ENCODE peak calls at places on chromosome 17, in seven cellular contexts. F is A549; X is right atrium auricular region; G is tibial artery; S is CD4-positive, alpha-beta T cell; M is left ventricle myocardium inferior; Z is IMR-90. W is an unnamed sample.
A peak's percentile ranks its signal among the peaks of the same experiment; 100 is the strongest.

GRCh38 chr17:80421381-80422090 is 6.6 kb downstream of the ENDOV start:
- DNase-seq in F (no peak), X (no peak), G (no peak), S (no peak), M (no peak), Z (no peak), W (no peak)

GRCh38 chr17:63950940-63951907 is 19.1 kb upstream of the CD79B start:
- DNase-seq in F (peak; percentile 59), X (no peak), G (no peak), S (peak; percentile 27), M (no peak), Z (no peak), W (no peak)

GRCh38 chr17:43360376-43360738 is 38.4 kb upstream of the ARL4D start:
- DNase-seq in F (peak; percentile 80), X (peak; percentile 82), G (peak; percentile 47), S (peak; percentile 40), M (no peak), Z (peak; percentile 97), W (peak; percentile 31)

GRCh38 chr17:48491527-48492273 is 39.1 kb downstream of the HOXB1 start:
- DNase-seq in F (no peak), X (no peak), G (no peak), S (no peak), M (no peak), Z (peak; percentile 48), W (no peak)

GRCh38 chr17:72117470-72117747 is 3.4 kb upstream of the SOX9 start:
- DNase-seq in F (no peak), X (no peak), G (no peak), S (no peak), M (no peak), Z (no peak), W (no peak)

GRCh38 chr17:36198831-36199465 is 2.4 kb upstream of the CCL3L1 start:
- DNase-seq in F (no peak), X (no peak), G (no peak), S (no peak), M (no peak), Z (no peak), W (no peak)

GRCh38 chr17:72952641-72953313 is 139.7 kb downstream of the SLC39A11 start:
- DNase-seq in F (no peak), X (no peak), G (no peak), S (no peak), M (no peak), Z (no peak), W (no peak)

GRCh38 chr17:19744492-19744891 is 3.6 kb downstream of the ALDH3A1 start:
- DNase-seq in F (no peak), X (no peak), G (no peak), S (no peak), M (no peak), Z (no peak), W (no peak)

GRCh38 chr17:11309850-11310249 is 68.8 kb downstream of the SHISA6 start:
- DNase-seq in F (no peak), X (no peak), G (no peak), S (no peak), M (no peak), Z (no peak), W (no peak)

GRCh38 chr17:46928472-46929261 is 5.7 kb downstream of the GOSR2 start:
- DNase-seq in F (no peak), X (no peak), G (no peak), S (no peak), M (no peak), Z (no peak), W (no peak)

GRCh38 chr17:16623282-16623681 is 30.4 kb downstream of the ZNF624 start:
- DNase-seq in F (no peak), X (no peak), G (no peak), S (no peak), M (no peak), Z (no peak), W (no peak)

GRCh38 chr17:16617481-16618060 is 36.1 kb downstream of the ZNF624 start:
- DNase-seq in F (no peak), X (no peak), G (no peak), S (no peak), M (no peak), Z (no peak), W (no peak)

DNA sequence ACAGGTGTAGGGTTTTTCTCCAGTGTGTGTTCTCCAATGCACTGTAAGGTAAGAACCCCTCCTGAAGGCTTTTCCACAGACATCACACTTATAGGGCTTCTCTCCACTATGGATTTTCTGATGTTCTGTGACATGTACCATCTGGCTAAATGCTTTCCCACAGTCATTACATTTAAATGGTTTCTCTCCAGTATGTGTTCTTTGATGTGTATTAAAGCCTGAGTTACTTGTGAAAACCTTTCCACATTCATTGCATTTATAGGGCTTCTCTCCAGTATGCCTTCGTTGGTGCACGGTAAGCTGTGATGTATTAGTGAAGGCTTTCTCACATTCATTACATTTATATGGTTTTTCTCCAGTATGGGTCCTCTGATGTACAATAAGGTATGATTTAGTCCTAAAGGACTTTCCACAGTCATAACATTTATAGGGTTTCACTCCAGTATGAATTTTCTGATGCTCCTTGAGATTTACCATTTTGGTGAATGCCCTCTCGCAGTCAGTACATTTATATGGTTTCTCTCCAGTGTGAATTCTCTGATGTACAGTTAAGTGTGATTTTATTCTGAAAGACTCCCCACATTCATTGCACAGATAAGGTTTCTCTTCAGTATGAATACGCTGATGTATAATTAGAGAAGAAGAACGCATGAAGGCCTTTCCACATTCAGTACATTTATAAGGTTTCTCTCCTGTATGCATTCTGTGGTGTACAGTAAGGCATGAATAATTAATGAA is 30.9 kb downstream of the ZNF624 start:
- DNase-seq in F (no peak), X (no peak), G (no peak), S (no peak), M (no peak), Z (no peak), W (no peak)
- H3K9me3 ChIP-seq in F (peaks cover 100% of the 10 kb centered on the region), X (peaks cover 19% of the 10 kb centered on the region), G (peaks cover 95% of the 10 kb centered on the region), S (peaks cover 88% of the 10 kb centered on the region), M (peaks cover 100% of the 10 kb centered on the region), Z (peaks cover 61% of the 10 kb centered on the region), W (peaks cover 43% of the 10 kb centered on the region)

DNA sequence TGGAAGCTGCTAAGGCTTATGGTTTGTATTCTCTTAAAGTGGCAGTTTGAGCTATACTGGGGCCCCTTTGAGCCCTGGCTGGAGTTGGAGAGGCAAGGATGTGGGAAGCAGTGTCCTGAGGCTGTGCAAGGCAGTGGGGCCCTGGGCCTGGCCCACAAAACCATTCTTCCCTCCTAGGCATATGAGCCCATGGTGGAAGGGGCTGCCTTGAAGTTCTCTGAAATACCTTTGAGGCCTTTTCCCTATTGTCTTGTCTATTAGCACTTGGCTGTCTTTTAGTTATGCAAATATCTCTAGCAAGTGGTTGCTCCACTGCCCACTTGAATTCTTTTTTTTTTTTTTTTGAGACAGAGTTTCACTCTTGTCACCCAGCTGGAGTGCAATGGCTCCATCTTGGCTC is 119.2 kb downstream of the PCTP start:
- DNase-seq in F (no peak), X (no peak), G (no peak), S (no peak), M (no peak), Z (no peak), W (no peak)
- H3K9me3 ChIP-seq in F (no peaks in the 10 kb centered on the region), X (no peaks in the 10 kb centered on the region), G (no peaks in the 10 kb centered on the region), S (no peaks in the 10 kb centered on the region), M (no peaks in the 10 kb centered on the region), Z (no peaks in the 10 kb centered on the region), W (no peaks in the 10 kb centered on the region)

GRCh38 chr17:66448008-66448644 is 145.7 kb downstream of the PRKCA start:
- DNase-seq in F (no peak), X (no peak), G (no peak), S (no peak), M (no peak), Z (no peak), W (no peak)

GRCh38 chr17:66450857-66451158 is 148.4 kb downstream of the PRKCA start:
- DNase-seq in F (no peak), X (no peak), G (no peak), S (no peak), M (no peak), Z (no peak), W (no peak)

GRCh38 chr17:66451188-66452149 is 149.1 kb downstream of the PRKCA start:
- DNase-seq in F (peak; percentile 62), X (no peak), G (no peak), S (no peak), M (no peak), Z (no peak), W (no peak)

GRCh38 chr17:66449418-66449977 is 147.1 kb downstream of the PRKCA start:
- DNase-seq in F (no peak), X (no peak), G (no peak), S (no peak), M (no peak), Z (no peak), W (no peak)

GRCh38 chr17:66450008-66450856 is 147.8 kb downstream of the PRKCA start:
- DNase-seq in F (no peak), X (no peak), G (no peak), S (no peak), M (no peak), Z (no peak), W (no peak)
- H3K9me3 ChIP-seq in F (no peaks in the 10 kb centered on the region), X (no peaks in the 10 kb centered on the region), G (no peaks in the 10 kb centered on the region), S (no peaks in the 10 kb centered on the region), M (no peaks in the 10 kb centered on the region), Z (no peaks in the 10 kb centered on the region), W (peaks cover 2% of the 10 kb centered on the region)

DNA sequence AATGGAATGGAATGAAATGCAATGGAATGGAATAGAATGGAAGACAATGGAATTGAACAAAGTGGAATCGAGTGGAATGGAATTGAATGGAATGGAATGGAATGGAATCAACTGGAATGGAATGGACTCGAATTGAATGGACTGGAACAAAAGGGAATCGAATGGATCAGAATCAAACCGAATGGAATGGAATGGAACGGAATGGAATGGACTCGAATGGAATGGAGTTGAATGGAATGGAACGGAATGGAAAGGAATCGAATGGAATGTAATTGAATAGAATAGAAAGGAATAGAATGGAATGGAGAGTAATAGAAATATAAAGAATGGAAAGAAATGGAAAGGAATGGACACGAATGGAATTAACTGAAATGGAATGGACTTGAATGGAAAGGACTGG is 475.2 kb upstream of the WSB1 start:
- DNase-seq in F (peak; percentile 18), X (no peak), G (no peak), S (no peak), M (no peak), Z (peak; percentile 47), W (no peak)
- H3K9me3 ChIP-seq in F (peaks cover 64% of the 10 kb centered on the region), X (peaks cover 5% of the 10 kb centered on the region), G (peaks cover 43% of the 10 kb centered on the region), S (peaks cover 66% of the 10 kb centered on the region), M (peaks cover 97% of the 10 kb centered on the region), Z (peaks cover 5% of the 10 kb centered on the region), W (peaks cover 36% of the 10 kb centered on the region)

GRCh38 chr17:22123536-22124281 is 431.4 kb downstream of the KCNJ18 start:
- DNase-seq in F (no peak), X (no peak), G (no peak), S (no peak), M (no peak), Z (no peak), W (no peak)

GRCh38 chr17:22131740-22132139 is 439.4 kb downstream of the KCNJ18 start:
- DNase-seq in F (no peak), X (no peak), G (no peak), S (no peak), M (no peak), Z (no peak), W (no peak)

GRCh38 chr17:22128723-22129122 is 436.4 kb downstream of the KCNJ18 start:
- DNase-seq in F (no peak), X (no peak), G (no peak), S (no peak), M (no peak), Z (no peak), W (no peak)

DNA sequence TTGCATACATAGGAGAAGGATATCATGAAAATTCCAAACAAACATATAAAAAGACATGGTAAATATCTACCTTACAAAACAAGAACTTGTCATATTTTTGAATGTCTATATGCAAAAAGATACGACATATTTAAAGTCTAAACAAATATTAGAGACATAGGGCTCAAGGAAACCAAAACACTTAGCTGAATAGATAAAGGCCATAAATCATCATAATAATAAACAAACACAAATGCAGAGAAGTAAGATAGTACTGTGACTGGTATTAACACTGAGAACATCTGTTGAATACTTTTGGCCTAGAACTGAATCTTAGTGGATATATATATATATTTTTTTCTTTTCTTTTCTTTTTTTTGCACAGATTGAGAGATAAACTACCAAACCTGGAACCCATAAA is 435.8 kb downstream of the KCNJ18 start:
- DNase-seq in F (no peak), X (no peak), G (no peak), S (no peak), M (no peak), Z (no peak), W (no peak)
- H3K9me3 ChIP-seq in F (no peaks in the 10 kb centered on the region), X (no peaks in the 10 kb centered on the region), G (no peaks in the 10 kb centered on the region), S (peaks cover 12% of the 10 kb centered on the region), M (peaks cover 14% of the 10 kb centered on the region), Z (peaks cover 2% of the 10 kb centered on the region), W (no peaks in the 10 kb centered on the region)